ENCODE peak calls at places on chromosomes 1 and 21, in seven cellular contexts. L, E, R, H, G, B and K are unnamed samples.

GRCh38 chr1:208036177-208036808 is 125.4 kb upstream of the CD34 start:
- DNase-seq in H (no peak), G (no peak), R (no peak), E (peak), B (no peak), L (peak), K (no peak)

GRCh38 chr1:50605186-50605875 is 182.1 kb upstream of the DMRTA2 start:
- DNase-seq in E (peak), R (no peak), G (no peak), B (no peak), L (peak), H (no peak), K (no peak)

GRCh38 chr1:33176362-33176850 is 5.4 kb downstream of the TRIM62 start:
- DNase-seq in B (no peak), H (no peak), G (peak), E (no peak), R (no peak), L (no peak), K (peak)

GRCh38 chr1:104991702-104992101 is 1242.0 kb downstream of the AMY1C start:
- DNase-seq in B (no peak), G (no peak), R (no peak), E (no peak), H (no peak), L (no peak), K (peak)

GRCh38 chr1:155079487-155080249 is 1.0 kb downstream of the EFNA3 start:
- DNase-seq in L (no peak), E (no peak), H (no peak), G (no peak), B (no peak), R (no peak), K (no peak)

GRCh38 chr1:91278754-91279153 is 125.9 kb downstream of the HFM1 start:
- DNase-seq in R (no peak), H (no peak), G (no peak), B (no peak), E (peak), L (peak), K (no peak)

GRCh38 chr1:20729990-20730689 is 2.4 kb downstream of the SH2D5 start:
- DNase-seq in B (no peak), L (no peak), E (no peak), R (no peak), G (no peak), H (no peak), K (no peak)

GRCh38 chr1:116345830-116346229 is 27.2 kb upstream of the ATP1A1 start:
- DNase-seq in L (peak), H (peak), G (no peak), B (no peak), R (no peak), E (no peak), K (peak)

GRCh38 chr1:187236676-187237075 is 407.9 kb downstream of the PLA2G4A start:
- DNase-seq in R (no peak), B (no peak), H (no peak), G (no peak), L (no peak), E (no peak), K (no peak)

GRCh38 chr1:89630046-89630445 is 2.9 kb upstream of the LRRC8C start:
- DNase-seq in B (no peak), E (no peak), H (no peak), R (no peak), G (no peak), L (no peak), K (no peak)

GRCh38 chr1:184811439-184812111 is 56.9 kb upstream of the EDEM3 start:
- DNase-seq in E (no peak), H (no peak), R (no peak), L (no peak), G (no peak), B (no peak), K (no peak)

GRCh38 chr1:200253774-200254495 is 155.9 kb downstream of the ZNF281 start:
- DNase-seq in L (peak), R (no peak), E (no peak), G (no peak), H (no peak), B (no peak), K (no peak)

GRCh38 chr1:2814511-2815075 is 13.1 kb upstream of the TTC34 start:
- DNase-seq in H (no peak), G (no peak), L (no peak), B (no peak), E (no peak), R (no peak), K (no peak)

GRCh38 chr1:55235722-55236121 is 20.6 kb upstream of the USP24 start:
- DNase-seq in L (no peak), G (no peak), B (no peak), E (no peak), H (no peak), R (no peak), K (no peak)

GRCh38 chr21:29105218-29105617 is 25.2 kb upstream of the MAP3K7CL start:
- DNase-seq in E (no peak), G (no peak), H (no peak), B (no peak), R (no peak), L (no peak), K (no peak)

GRCh38 chr1:6351480-6352137 is 42.0 kb downstream of the ACOT7 start:
- DNase-seq in R (no peak), H (no peak), B (no peak), L (no peak), E (no peak), G (peak), K (no peak)

GRCh38 chr1:21206117-21206516 is 29.4 kb upstream of the EIF4G3 start:
- DNase-seq in R (no peak), H (no peak), G (no peak), E (no peak), L (no peak), B (no peak), K (no peak)

GRCh38 chr1:17437260-17438175 is 2.0 kb downstream of the RCC2 start:
- DNase-seq in B (peak), R (peak), L (peak), E (peak), G (peak), H (peak), K (peak)

GRCh38 chr1:21077085-21077484 is 99.6 kb downstream of the EIF4G3 start:
- DNase-seq in E (no peak), H (no peak), G (no peak), B (no peak), L (no peak), R (no peak), K (no peak)

GRCh38 chr1:1916882-1917281 is 1.8 kb downstream of the CALML6 start:
- DNase-seq in H (no peak), E (no peak), G (no peak), B (no peak), R (no peak), L (no peak), K (no peak)

GRCh38 chr1:222543817-222544216 is 4.1 kb downstream of the HHIPL2 start:
- DNase-seq in E (peak), G (no peak), L (no peak), R (no peak), B (no peak), H (no peak), K (no peak)

GRCh38 chr1:162847839-162848453 is 13.0 kb downstream of the CCDC190 start:
- DNase-seq in H (peak), G (peak), E (peak), R (peak), L (peak), B (peak), K (peak)

GRCh38 chr1:32525661-32526444 is 13.4 kb upstream of the ZBTB8A start:
- DNase-seq in L (no peak), H (no peak), R (no peak), G (no peak), B (no peak), E (no peak), K (no peak)

GRCh38 chr21:30831194-30831765 is 1.7 kb upstream of the KRTAP7-1 start:
- DNase-seq in B (no peak), E (peak), G (no peak), L (peak), R (no peak), H (no peak), K (no peak)

GRCh38 chr1:53482441-53483153 is 23.4 kb downstream of the DMRTB1 start:
- DNase-seq in L (no peak), B (no peak), E (no peak), H (no peak), R (no peak), G (no peak), K (no peak)

GRCh38 chr1:57473448-57473847 is 49.6 kb upstream of the DAB1 start:
- DNase-seq in L (no peak), E (no peak), G (no peak), B (no peak), R (no peak), H (no peak), K (no peak)

GRCh38 chr1:155182052-155182550 is 8.5 kb downstream of the TRIM46 start:
- DNase-seq in H (no peak), E (no peak), B (no peak), G (no peak), R (no peak), L (no peak), K (no peak)

GRCh38 chr1:84973493-84974334 is 23.2 kb downstream of the MCOLN2 start:
- DNase-seq in L (peak), B (no peak), H (no peak), E (peak), G (no peak), R (no peak), K (no peak)

GRCh38 chr1:29466258-29466657 is 229.9 kb downstream of the PTPRU start:
- DNase-seq in B (no peak), H (no peak), E (no peak), G (no peak), R (no peak), L (no peak), K (no peak)